ENCODE peak calls at places on chromosome 18, in six cellular contexts. J is IMR-90, V is neuronal stem cell, B is aorta, M is right cardiac atrium, U is spleen. C is an unnamed sample. For H3K4me1, the result is how much of the 10 kb centered on the place peaks cover.

GRCh38 chr18:56639094-56639361 is 636 bp upstream of the TXNL1 start:
- DNase-seq in J (no peak), V (no peak), B (no peak), M (no peak), U (no peak), C (no peak)

GRCh38 chr18:45402485-45403056 is 212.7 kb upstream of the SLC14A2 start:
- DNase-seq in J (peak), V (no peak), B (no peak), M (no peak), U (no peak), C (no peak)

GRCh38 chr18:48446582-48447225 is 37.5 kb upstream of the ZBTB7C start:
- DNase-seq in J (peak), V (peak), B (peak), M (peak), U (peak), C (peak)

GRCh38 chr18:62486290-62486964 is 36.4 kb upstream of the ZCCHC2 start:
- DNase-seq in J (peak), V (no peak), B (no peak), M (no peak), U (no peak), C (no peak)

GRCh38 chr18:45136381-45137088 is 455.8 kb downstream of the SETBP1 start:
- DNase-seq in J (no peak), V (no peak), B (no peak), M (no peak), U (no peak), C (no peak)

GRCh38 chr18:985301-985700 is 80.6 kb downstream of the ADCYAP1 start:
- DNase-seq in J (no peak), V (no peak), B (no peak), M (no peak), U (no peak), C (peak)

GRCh38 chr18:31658670-31659573 is 25.5 kb downstream of the B4GALT6 start:
- DNase-seq in J (no peak), V (no peak), B (no peak), M (no peak), U (no peak), C (no peak)

GRCh38 chr18:44452346-44452745 is 228.3 kb upstream of the SETBP1 start:
- DNase-seq in J (no peak), V (no peak), B (no peak), M (no peak), U (no peak), C (no peak)

GRCh38 chr18:6819332-6819731 is 89.8 kb downstream of the ARHGAP28 start:
- DNase-seq in J (no peak), V (no peak), B (no peak), M (no peak), U (no peak), C (no peak)

GRCh38 chr18:22434973-22435608 is 17.4 kb upstream of the CTAGE1 start:
- DNase-seq in J (peak), V (no peak), B (no peak), M (no peak), U (no peak), C (no peak)

GRCh38 chr18:25062720-25063119 is 289.2 kb downstream of the ZNF521 start:
- DNase-seq in J (no peak), V (no peak), B (no peak), M (no peak), U (no peak), C (no peak)

GRCh38 chr18:70197844-70198243 is 7.6 kb downstream of the RTTN start:
- DNase-seq in J (no peak), V (no peak), B (no peak), M (no peak), U (no peak), C (no peak)
- H3K4me1 ChIP-seq in J (under half), V (under half), B (under half), M (under half), U (under half), C (under half)

GRCh38 chr18:54945726-54946125 is 13.5 kb downstream of the CCDC68 start:
- DNase-seq in J (no peak), V (no peak), B (no peak), M (no peak), U (no peak), C (no peak)
- H3K4me3 ChIP-seq in J (peak), V (no peak), B (no peak), M (peak), U (no peak), C (no peak)

DNA sequence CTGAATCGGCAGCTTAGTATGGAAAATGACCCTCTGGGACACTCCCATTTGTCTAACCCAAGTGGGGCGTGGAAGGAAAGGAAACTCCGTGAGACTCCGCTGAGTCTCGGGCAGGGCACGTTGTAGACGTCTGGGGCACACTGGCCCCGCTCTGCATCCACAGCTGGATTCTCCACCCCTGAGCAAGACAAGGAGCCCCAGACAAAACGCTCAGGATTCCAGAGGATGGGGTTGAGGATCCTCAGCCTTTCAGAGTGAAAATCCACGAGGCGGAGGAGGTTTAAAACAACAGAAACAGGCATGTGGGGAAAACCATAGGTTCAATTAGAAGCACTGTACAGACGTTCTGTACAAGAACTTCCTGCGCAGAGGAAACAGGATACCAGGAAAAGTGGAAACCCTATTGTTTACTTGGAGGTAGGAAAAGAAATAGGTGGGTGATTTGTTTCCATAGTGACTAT is 124.9 kb upstream of the ZNF236 start:
- DNase-seq in J (peak), V (no peak), B (no peak), M (no peak), U (no peak), C (peak)
- H3K4me1 ChIP-seq in J (under half), V (under half), B (under half), M (under half), U (under half), C (under half)

GRCh38 chr18:36692331-36692730 is 136.5 kb downstream of the TPGS2 start:
- DNase-seq in J (peak), V (no peak), B (no peak), M (no peak), U (no peak), C (no peak)
- H3K4me3 ChIP-seq in J (no peak), V (no peak), B (no peak), M (no peak), U (no peak), C (no peak)